ENCODE peak calls at places on chromosomes 16 and 17, in five cellular contexts. D, O, T, R and J are unnamed samples.
A peak's percentile ranks its signal among the peaks of the same experiment; 100 is the strongest.

GRCh38 chr16:29915590-29916247 is 10.3 kb downstream of the KCTD13 start:
- DNase-seq in D (no peak), O (no peak), T (no peak), R (no peak), J (peak; percentile 53)

GRCh38 chr17:72693956-72694355 is 398.5 kb downstream of the SLC39A11 start:
- DNase-seq in D (no peak), O (no peak), T (no peak), R (no peak), J (no peak)

GRCh38 chr17:49223517-49224197 is 6.9 kb downstream of the PHOSPHO1 start:
- DNase-seq in D (peak; percentile 13), O (peak; percentile 80), T (no peak), R (peak; percentile 7), J (peak; percentile 62)

GRCh38 chr16:49482690-49483089 is 109.1 kb downstream of the C16orf78 start:
- DNase-seq in D (no peak), O (no peak), T (no peak), R (no peak), J (no peak)

GRCh38 chr17:82434216-82434565 is 15.8 kb upstream of the OGFOD3 start:
- DNase-seq in D (no peak), O (no peak), T (no peak), R (no peak), J (no peak)

GRCh38 chr16:87178177-87178863 is 138.9 kb downstream of the C16orf95 start:
- DNase-seq in D (no peak), O (peak; percentile 62), T (no peak), R (no peak), J (peak; percentile 47)

GRCh38 chr16:57479422-57480126 is 6.7 kb downstream of the DOK4 start:
- DNase-seq in D (no peak), O (peak; percentile 86), T (no peak), R (no peak), J (no peak)

GRCh38 chr17:9360610-9361571 is 214.7 kb downstream of the STX8 start:
- DNase-seq in D (no peak), O (peak; percentile 66), T (no peak), R (no peak), J (no peak)

GRCh38 chr17:28908640-28909098 is 5.8 kb upstream of the DHRS13 start:
- DNase-seq in D (no peak), O (peak; percentile 74), T (no peak), R (no peak), J (peak; percentile 34)

GRCh38 chr17:48368352-48368751 is 61.7 kb downstream of the SKAP1 start:
- DNase-seq in D (no peak), O (no peak), T (no peak), R (no peak), J (no peak)

GRCh38 chr16:64975821-64976220 is 146.0 kb downstream of the CDH11 start:
- DNase-seq in D (no peak), O (no peak), T (no peak), R (no peak), J (no peak)

GRCh38 chr17:79188048-79188447 is 113.4 kb downstream of the ENGASE start:
- DNase-seq in D (no peak), O (peak; percentile 66), T (no peak), R (no peak), J (no peak)

GRCh38 chr16:596736-597060 is 6.8 kb downstream of the RAB40C start:
- DNase-seq in D (no peak), O (no peak), T (no peak), R (no peak), J (no peak)

GRCh38 chr17:35900693-35901487 is 20.7 kb upstream of the CCL5 start:
- DNase-seq in D (no peak), O (peak; percentile 24), T (no peak), R (no peak), J (no peak)

GRCh38 chr17:50055426-50056216 is at the start of gene ITGA3:
- DNase-seq in D (peak; percentile 45), O (peak; percentile 91), T (no peak), R (peak; percentile 34), J (peak; percentile 90)

GRCh38 chr17:5758651-5759050 is 174.3 kb upstream of the NLRP1 start:
- DNase-seq in D (no peak), O (no peak), T (no peak), R (no peak), J (no peak)

GRCh38 chr16:4376126-4376819 is 4.6 kb downstream of the VASN start:
- DNase-seq in D (peak; percentile 63), O (peak; percentile 82), T (no peak), R (peak; percentile 88), J (peak; percentile 81)

GRCh38 chr17:57879437-57880085 is 29.7 kb upstream of the MRPS23 start:
- DNase-seq in D (no peak), O (no peak), T (no peak), R (no peak), J (no peak)

GRCh38 chr17:6701719-6702118 is 11.4 kb downstream of the SLC13A5 start:
- DNase-seq in D (no peak), O (peak; percentile 39), T (no peak), R (no peak), J (no peak)

GRCh38 chr16:3212006-3212405 is 23.0 kb downstream of the ZNF200 start:
- DNase-seq in D (no peak), O (no peak), T (no peak), R (no peak), J (no peak)

GRCh38 chr17:80427366-80428282 is 12.7 kb downstream of the ENDOV start:
- DNase-seq in D (no peak), O (no peak), T (no peak), R (no peak), J (no peak)

GRCh38 chr16:87570938-87571867 is 31.1 kb upstream of the JPH3 start:
- DNase-seq in D (no peak), O (peak; percentile 91), T (no peak), R (peak; percentile 9), J (peak; percentile 22)

GRCh38 chr16:81755915-81756644 is 23.0 kb upstream of the PLCG2 start:
- DNase-seq in D (no peak), O (no peak), T (no peak), R (no peak), J (no peak)